ENCODE peak calls at places on chromosomes 7 and 10, in five cellular contexts. F is upper lobe of left lung, W is spleen, Q is uterus, S is right lobe of liver. V is an unnamed sample.

GRCh38 chr10:3964516-3964915 is 179.5 kb upstream of the KLF6 start:
- DNase-seq in F (no peak), W (no peak), Q (no peak), S (no peak), V (no peak)

GRCh38 chr10:10609379-10609955 is 408.2 kb upstream of the CELF2 start:
- DNase-seq in F (no peak), W (no peak), Q (no peak), S (no peak), V (no peak)

GRCh38 chr7:17986826-17987225 is 40.8 kb downstream of the PRPS1L1 start:
- DNase-seq in F (no peak), W (no peak), Q (no peak), S (no peak), V (peak; percentile 53)

GRCh38 chr7:28608766-28609165 is 196.4 kb downstream of the CREB5 start:
- DNase-seq in F (no peak), W (no peak), Q (no peak), S (no peak), V (no peak)

GRCh38 chr7:146053492-146053891 is 63.1 kb upstream of the CNTNAP2 start:
- DNase-seq in F (no peak), W (no peak), Q (no peak), S (no peak), V (no peak)

GRCh38 chr7:154743211-154743610 is 259.7 kb downstream of the PAXIP1 start:
- DNase-seq in F (no peak), W (no peak), Q (no peak), S (no peak), V (no peak)

GRCh38 chr10:131514454-131514853 is 202.9 kb upstream of the TCERG1L start:
- DNase-seq in F (no peak), W (no peak), Q (no peak), S (no peak), V (no peak)

GRCh38 chr10:5553400-5554170 is 28.8 kb downstream of the CALML3 start:
- DNase-seq in F (no peak), W (peak; percentile 55), Q (no peak), S (peak; percentile 42), V (no peak)

GRCh38 chr10:90920986-90921643 is at the start of gene ANKRD1:
- DNase-seq in F (no peak), W (no peak), Q (no peak), S (no peak), V (peak; percentile 59)

GRCh38 chr10:6583447-6583846 is 3.4 kb upstream of the PRKCQ start:
- DNase-seq in F (no peak), W (no peak), Q (no peak), S (no peak), V (no peak)

DNA sequence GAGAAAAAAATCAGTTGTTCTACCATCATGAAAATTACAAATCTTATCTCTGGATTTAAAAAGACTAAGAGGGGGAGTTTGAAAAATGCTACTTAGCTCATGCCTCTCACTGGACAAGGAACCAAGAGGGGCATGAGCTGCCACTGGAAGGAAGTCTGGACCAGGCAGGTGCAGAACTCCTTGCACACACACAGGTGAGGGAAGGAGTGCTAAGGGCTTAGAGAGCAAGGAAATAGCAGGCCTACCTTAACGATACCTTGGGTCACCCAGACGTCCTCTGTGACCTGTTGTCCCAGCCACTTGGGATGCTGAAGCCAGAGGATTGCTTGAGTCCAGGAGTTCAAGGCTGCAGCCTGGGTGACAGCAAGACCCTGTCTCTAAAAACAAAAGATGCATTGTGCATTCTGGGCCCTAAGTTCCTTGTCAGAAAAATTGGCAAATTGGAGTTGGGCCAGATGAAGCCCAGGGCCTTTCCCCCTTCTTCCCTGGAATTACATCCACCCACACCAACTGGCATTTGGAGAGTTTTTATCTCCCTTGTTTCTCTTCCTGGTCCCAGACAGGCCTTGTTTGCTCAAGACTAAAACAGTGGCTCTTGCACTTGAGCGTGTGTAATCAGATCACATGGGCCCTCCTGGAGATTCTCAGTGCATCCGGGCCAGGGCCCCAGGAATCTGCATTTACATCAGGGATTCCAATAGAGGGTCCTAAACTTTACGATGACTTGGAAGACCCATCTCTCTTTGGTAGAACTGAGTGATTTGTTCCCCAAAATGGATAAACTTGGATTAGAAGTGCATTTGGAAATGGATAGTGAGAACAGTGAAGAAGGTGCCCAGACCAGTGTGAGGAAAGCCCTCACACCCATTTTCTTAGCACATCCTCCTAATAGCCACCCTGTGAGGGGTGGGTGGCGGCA is 3.0 kb downstream of the DDIT4 start:
- DNase-seq in F (no peak), W (no peak), Q (no peak), S (no peak), V (no peak)
- TF ChIP-seq POLR2A in F (no peak), W (peak; percentile 32), Q (no peak), S (no peak), V (no peak)

DNA sequence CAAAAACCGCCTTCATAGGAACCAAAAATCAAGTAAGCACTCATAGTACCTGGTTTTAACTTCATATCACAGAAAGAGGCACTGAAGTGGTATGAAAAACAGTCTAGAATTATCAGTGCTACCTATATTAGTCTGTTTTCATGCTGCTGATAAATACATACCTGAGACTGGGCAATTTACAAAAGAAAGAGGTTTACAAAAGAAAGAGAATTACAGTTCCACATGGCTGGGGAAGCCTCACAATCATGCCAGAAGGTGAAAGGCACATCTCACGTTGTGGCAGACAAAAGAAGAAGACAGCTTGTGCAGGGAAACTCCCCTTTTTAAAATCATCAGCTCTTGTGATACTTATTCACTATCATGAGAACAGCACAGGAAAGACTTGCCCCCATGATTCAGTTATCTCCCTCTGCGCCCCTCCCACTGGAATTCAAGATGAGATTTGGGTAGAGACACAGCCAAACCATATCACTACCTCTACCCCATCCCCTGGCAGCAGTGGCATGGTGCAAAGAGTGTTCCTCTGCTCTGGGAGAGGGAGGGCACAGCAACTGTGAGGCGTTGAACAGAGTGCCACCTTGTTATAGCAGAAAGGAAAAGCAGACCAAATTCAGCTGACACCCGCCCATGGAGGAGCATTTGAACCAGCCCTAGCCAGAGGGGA is 62.0 kb upstream of the PTPRZ1 start:
- DNase-seq in F (no peak), W (no peak), Q (no peak), S (no peak), V (no peak)
- TF ChIP-seq POLR2A in F (no peak), W (no peak), Q (no peak), S (no peak), V (no peak)

GRCh38 chr7:100586266-100587025 is at the start of gene FBXO24:
- DNase-seq in F (peak; percentile 99), W (peak; percentile 99), Q (peak; percentile 100), S (peak; percentile 100), V (peak; percentile 100)
- TF ChIP-seq POLR2A in F (no peak), W (no peak), Q (peak; percentile 51), S (no peak), V (peak; percentile 84)

GRCh38 chr7:41938371-41938770 is 235.5 kb upstream of the INHBA start:
- DNase-seq in F (no peak), W (no peak), Q (no peak), S (no peak), V (no peak)
- TF ChIP-seq POLR2A in F (no peak), W (no peak), Q (no peak), S (no peak), V (no peak)

DNA sequence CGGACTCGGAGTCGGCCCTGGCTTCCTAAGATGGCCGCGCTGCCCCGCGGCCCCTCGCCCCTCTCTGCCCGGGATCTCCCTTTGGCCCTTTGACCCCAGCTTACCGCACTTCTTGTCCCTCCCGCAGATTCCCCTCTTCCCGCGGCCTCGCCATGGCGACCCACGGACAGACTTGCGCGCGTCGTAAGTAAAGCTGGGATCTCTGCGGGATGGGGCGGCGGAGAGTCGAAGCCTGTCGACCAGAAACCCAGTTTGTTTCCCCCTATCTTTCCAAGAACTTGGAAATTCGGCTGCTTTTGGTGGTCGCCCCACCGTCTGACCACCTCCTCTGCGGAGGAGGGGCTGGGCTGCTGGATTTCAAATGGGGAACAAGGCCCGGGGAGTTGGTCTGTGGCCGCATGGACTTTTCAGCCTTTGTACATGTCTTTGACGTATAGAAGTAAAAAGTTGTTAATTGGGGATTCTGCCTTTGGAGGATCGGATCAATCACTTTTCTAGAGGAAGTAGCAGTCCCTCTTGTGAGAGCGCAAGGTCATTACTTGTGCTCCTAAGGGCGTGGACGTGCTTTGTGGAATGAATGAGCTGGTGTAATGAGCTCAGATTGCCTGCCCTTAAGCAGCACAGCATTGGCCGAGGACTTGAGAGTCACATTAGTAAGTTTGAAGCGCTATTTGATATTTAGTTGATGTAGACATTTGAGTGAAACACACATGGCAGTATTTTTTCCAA is 575 bp downstream of the VDAC2 start:
- DNase-seq in F (peak; percentile 36), W (no peak), Q (no peak), S (no peak), V (peak; percentile 35)
- TF ChIP-seq POLR2A in F (no peak), W (no peak), Q (no peak), S (peak; percentile 20), V (peak; percentile 23)

V was measured in H54.